ENCODE peak calls at places on chromosomes 16 and 17, in six cellular contexts. G is OCI-LY7, K is MM.1S, U is GM23338, T is PC-3, W is hepatocyte. E is an unnamed sample.
A peak's percentile ranks its signal among the peaks of the same experiment; 100 is the strongest.

GRCh38 chr17:17580662-17581470 is 10.6 kb downstream of the PEMT start:
- DNase-seq in G (no peak), K (no peak), U (no peak), T (peak; percentile 70), W (peak; percentile 69), E (no peak)

GRCh38 chr17:10126554-10127493 is 71.6 kb downstream of the GAS7 start:
- DNase-seq in G (no peak), K (no peak), U (peak; percentile 23), T (no peak), W (peak; percentile 72), E (no peak)

GRCh38 chr17:38705803-38706624 is 941 bp downstream of the MLLT6 start:
- DNase-seq in G (peak; percentile 22), K (peak; percentile 9), U (peak; percentile 80), T (peak; percentile 24), W (peak; percentile 50), E (no peak)

GRCh38 chr17:82327757-82328140 is 5.8 kb downstream of the SECTM1 start:
- DNase-seq in G (no peak), K (no peak), U (no peak), T (no peak), W (no peak), E (no peak)

GRCh38 chr17:77320501-77321256 is 179.9 kb downstream of the SEC14L1 start:
- DNase-seq in G (no peak), K (peak; percentile 67), U (no peak), T (no peak), W (no peak), E (no peak)

GRCh38 chr16:75919664-75920063 is 193.4 kb upstream of the CPHXL start:
- DNase-seq in G (no peak), K (no peak), U (no peak), T (no peak), W (no peak), E (no peak)

GRCh38 chr16:67158637-67159600 is 790 bp downstream of the TRADD start:
- DNase-seq in G (peak; percentile 71), K (peak; percentile 94), U (peak; percentile 62), T (peak; percentile 49), W (peak; percentile 56), E (no peak)

GRCh38 chr16:87138316-87138715 is 178.9 kb downstream of the C16orf95 start:
- DNase-seq in G (no peak), K (no peak), U (no peak), T (no peak), W (no peak), E (no peak)

GRCh38 chr16:46862555-46863447 is 21.4 kb upstream of the GPT2 start:
- DNase-seq in G (no peak), K (no peak), U (no peak), T (peak; percentile 30), W (no peak), E (no peak)

GRCh38 chr16:86783626-86784266 is 205.4 kb downstream of the FOXL1 start:
- DNase-seq in G (no peak), K (no peak), U (no peak), T (peak; percentile 89), W (no peak), E (no peak)

GRCh38 chr16:80197790-80198201 is 343.0 kb upstream of the DYNLRB2 start:
- DNase-seq in G (no peak), K (no peak), U (no peak), T (peak; percentile 37), W (no peak), E (no peak)
- TF ChIP-seq EZH2phosphoT487 in G (no peak), K (no peak), U (no peak), T (no peak), W (no peak), E (no peak)

DNA sequence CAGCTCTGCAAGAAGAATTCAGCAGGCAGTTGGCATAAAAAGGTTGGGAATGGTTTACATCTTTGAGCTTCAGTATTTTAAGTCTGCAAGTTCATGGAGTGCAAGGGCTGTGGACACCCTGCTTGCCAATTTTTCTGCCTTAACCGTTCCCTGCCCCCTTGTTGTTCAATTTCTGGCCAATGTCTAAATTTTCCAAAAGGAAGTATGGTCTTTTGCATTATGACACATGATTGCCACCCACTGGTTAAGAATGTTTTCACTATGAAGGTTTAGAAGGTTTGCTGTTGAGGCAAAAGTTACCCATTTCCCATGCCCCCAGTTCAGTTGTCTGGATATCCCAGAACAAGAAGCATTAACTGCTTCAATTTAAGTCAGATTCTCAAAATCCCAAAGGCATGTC is 441.9 kb downstream of the CDH13 start:
- DNase-seq in G (no peak), K (no peak), U (no peak), T (no peak), W (no peak), E (no peak)
- TF ChIP-seq EZH2phosphoT487 in G (no peak), K (no peak), U (no peak), T (no peak), W (no peak), E (no peak)

DNA sequence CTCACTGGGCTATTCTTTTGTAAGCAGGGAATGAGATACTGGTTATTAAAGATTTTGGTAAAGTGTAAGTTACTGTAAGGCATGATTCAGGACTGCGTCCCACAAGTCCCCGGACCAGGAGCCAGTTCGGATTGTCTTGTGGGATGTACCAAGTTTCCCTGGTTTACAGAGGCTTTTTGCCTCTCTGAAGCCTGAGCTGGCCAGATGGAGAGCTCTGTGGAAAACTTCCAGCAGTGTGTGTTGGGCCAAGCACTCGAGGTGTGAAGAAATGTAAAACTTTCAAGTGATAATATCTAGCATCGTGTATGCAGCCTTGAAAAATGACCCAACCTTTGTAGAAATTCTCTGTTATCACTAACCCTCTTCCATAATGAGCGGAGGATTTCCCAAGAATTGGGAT is 2.4 kb downstream of the EPN2 start:
- DNase-seq in G (no peak), K (no peak), U (no peak), T (no peak), W (no peak), E (no peak)
- TF ChIP-seq EZH2phosphoT487 in G (no peak), K (no peak), U (no peak), T (no peak), W (no peak), E (no peak)

GRCh38 chr17:71936977-71937376 is 183.8 kb upstream of the SOX9 start:
- DNase-seq in G (no peak), K (no peak), U (peak; percentile 6), T (peak; percentile 97), W (no peak), E (peak; percentile 38)
- TF ChIP-seq EZH2phosphoT487 in G (no peak), K (no peak), U (no peak), T (no peak), W (no peak), E (no peak)

GRCh38 chr17:42971589-42971988 is 7.3 kb upstream of the AARSD1 start:
- DNase-seq in G (no peak), K (no peak), U (no peak), T (no peak), W (no peak), E (no peak)

GRCh38 chr17:42964161-42964932 is at the start of gene AARSD1:
- DNase-seq in G (peak; percentile 86), K (peak; percentile 95), U (peak; percentile 97), T (peak; percentile 90), W (peak; percentile 95), E (peak; percentile 93)

GRCh38 chr17:42967925-42968324 is 3.7 kb upstream of the AARSD1 start:
- DNase-seq in G (no peak), K (no peak), U (no peak), T (no peak), W (no peak), E (no peak)

DNA sequence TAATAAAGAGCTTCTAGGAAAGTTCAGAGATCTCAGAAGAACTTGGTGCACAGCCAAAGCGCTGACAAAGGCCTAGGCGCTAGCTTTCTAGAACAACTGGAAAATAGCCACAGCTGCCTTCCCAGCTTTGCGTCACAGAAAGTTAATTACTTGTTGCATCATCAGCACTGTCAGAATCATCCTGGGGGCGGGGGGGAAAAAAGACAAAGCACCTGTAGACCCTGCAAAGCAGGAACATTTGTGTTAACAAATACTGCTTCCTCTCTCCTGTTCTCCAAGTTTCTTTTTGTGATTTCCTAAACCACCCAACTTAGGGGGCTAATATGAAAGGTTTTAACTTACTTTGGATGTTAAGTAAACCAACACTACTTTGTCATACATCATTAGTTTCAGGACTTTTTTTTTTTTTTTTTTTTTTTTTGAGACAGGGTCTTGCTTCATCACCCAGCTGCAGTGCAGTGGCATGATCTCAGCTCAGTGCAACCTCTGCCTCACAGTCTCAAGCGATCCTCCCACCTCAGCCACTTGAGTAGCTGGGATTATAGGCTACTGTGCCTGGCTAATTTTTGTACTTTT is 4.8 kb upstream of the AARSD1 start:
- DNase-seq in G (peak; percentile 25), K (no peak), U (no peak), T (no peak), W (peak; percentile 23), E (no peak)
- TF ChIP-seq EZH2phosphoT487 in G (no peak), K (no peak), U (no peak), T (no peak), W (no peak), E (no peak)

GRCh38 chr17:58525239-58525638 is 10.8 kb upstream of the MTMR4 start:
- DNase-seq in G (no peak), K (no peak), U (peak; percentile 50), T (no peak), W (peak; percentile 45), E (no peak)
- TF ChIP-seq EZH2phosphoT487 in G (no peak), K (no peak), U (no peak), T (no peak), W (no peak), E (no peak)

DNA sequence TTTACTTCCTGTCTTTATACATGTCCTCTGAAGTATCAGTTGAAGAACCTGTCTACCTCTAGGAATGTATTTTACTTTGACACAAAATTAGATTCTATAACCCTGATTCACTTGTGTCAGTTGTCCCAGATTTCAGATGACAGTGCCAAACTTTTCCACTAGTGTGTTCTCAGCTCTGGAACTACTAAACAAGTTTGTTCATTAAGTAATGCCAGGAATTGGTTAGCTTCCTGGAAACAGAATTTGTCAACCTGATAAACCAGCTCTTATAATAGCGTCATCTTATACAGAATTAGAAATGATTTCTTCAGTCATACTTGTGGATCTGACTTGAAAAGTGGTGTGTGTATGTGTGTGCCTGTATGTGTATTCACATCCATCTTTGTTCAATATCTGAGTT is 7.4 kb downstream of the MAP3K3 start:
- DNase-seq in G (no peak), K (no peak), U (no peak), T (no peak), W (no peak), E (no peak)
- TF ChIP-seq EZH2phosphoT487 in G (no peak), K (no peak), U (no peak), T (no peak), W (no peak), E (no peak)